ENCODE peak calls at places on chromosomes 4 and X, in four cellular contexts. N, Y, M and E are unnamed samples.

GRCh38 chr4:13733817-13734216 is 106.3 kb upstream of the BOD1L1 start:
- DNase-seq in M (peak; percentile 2), N (no peak), Y (no peak), E (no peak)

GRCh38 chr4:85940131-85940530 is 419.7 kb downstream of the MAPK10 start:
- DNase-seq in N (no peak), M (no peak), Y (no peak), E (no peak)

GRCh38 chrX:154298312-154298711 is 2.7 kb downstream of the TKTL1 start:
- DNase-seq in M (no peak), Y (no peak), N (no peak), E (no peak)

GRCh38 chrX:47218280-47218919 is at the start of gene CDK16:
- DNase-seq in N (peak; percentile 33), M (peak; percentile 93), Y (peak; percentile 90), E (peak; percentile 83)

GRCh38 chrX:11756354-11757318 is 1.4 kb upstream of the MSL3 start:
- DNase-seq in M (no peak), Y (peak; percentile 11), N (no peak), E (peak; percentile 52)

GRCh38 chrX:130264573-130264972 is 4.1 kb downstream of the ZNF280C start:
- DNase-seq in M (no peak), Y (no peak), N (no peak), E (peak; percentile 12)

GRCh38 chr4:6781561-6781960 is 966 bp upstream of the KIAA0232 start:
- DNase-seq in Y (no peak), M (no peak), N (no peak), E (no peak)

GRCh38 chrX:69319376-69319775 is 154.1 kb upstream of the PJA1 start:
- DNase-seq in N (no peak), Y (peak; percentile 0), M (no peak), E (no peak)

GRCh38 chrX:96929036-96929435 is 45.3 kb downstream of the RPA4 start:
- DNase-seq in Y (no peak), M (no peak), N (no peak), E (no peak)

GRCh38 chrX:86002076-86002896 is 45.1 kb downstream of the CHM start:
- DNase-seq in M (peak; percentile 60), Y (no peak), N (no peak), E (peak; percentile 17)

GRCh38 chrX:134365923-134366322 is 94.0 kb upstream of the HPRT1 start:
- DNase-seq in Y (no peak), N (no peak), M (no peak), E (no peak)

GRCh38 chrX:48490661-48491060 is 14.7 kb downstream of the FTSJ1 start:
- DNase-seq in Y (no peak), M (no peak), N (no peak), E (peak; percentile 49)

GRCh38 chr4:104128031-104128849 is 366.5 kb downstream of the CXXC4 start:
- DNase-seq in Y (no peak), N (no peak), M (no peak), E (no peak)

GRCh38 chr4:55038176-55038890 is 87.1 kb downstream of the KDR start:
- DNase-seq in M (no peak), N (no peak), Y (peak; percentile 30), E (peak; percentile 54)

GRCh38 chr4:153154010-153154975 is 50.0 kb upstream of the TRIM2 start:
- DNase-seq in Y (peak; percentile 14), N (no peak), M (peak; percentile 43), E (peak; percentile 44)

GRCh38 chrX:14409341-14409740 is 120.0 kb upstream of the GLRA2 start:
- DNase-seq in N (no peak), M (no peak), Y (no peak), E (peak; percentile 79)

GRCh38 chr4:165874799-165875371 is 1.8 kb downstream of the TLL1 start:
- DNase-seq in M (no peak), Y (no peak), N (no peak), E (peak; percentile 8)

GRCh38 chr4:111641813-111642579 is 503.3 kb upstream of the FAM241A start:
- DNase-seq in M (peak; percentile 78), N (peak; percentile 0), Y (peak; percentile 76), E (peak; percentile 95)

GRCh38 chrX:70332600-70332999 is 42.7 kb downstream of the KIF4A start:
- DNase-seq in Y (no peak), N (no peak), M (no peak), E (no peak)

GRCh38 chr4:55681430-55681829 is 45.3 kb upstream of the NMU start:
- DNase-seq in M (no peak), N (no peak), Y (no peak), E (no peak)

GRCh38 chrX:15674514-15674898 is 9.9 kb upstream of the CLTRN start:
- DNase-seq in N (peak; percentile 62), M (peak; percentile 94), Y (peak; percentile 90), E (peak; percentile 96)

GRCh38 chr4:119559044-119559647 is 69.5 kb downstream of the PDE5A start:
- DNase-seq in M (peak; percentile 48), N (no peak), Y (peak; percentile 69), E (peak; percentile 71)

GRCh38 chrX:101257448-101258259 is 33.5 kb downstream of the TAF7L start:
- DNase-seq in Y (no peak), M (peak; percentile 8), N (no peak), E (peak; percentile 64)

GRCh38 chr4:39621582-39621981 is 17.1 kb downstream of the SMIM14 start:
- DNase-seq in N (no peak), M (no peak), Y (peak; percentile 32), E (peak; percentile 93)

GRCh38 chr4:5524900-5525299 is 183.5 kb downstream of the EVC2 start:
- DNase-seq in Y (peak; percentile 18), M (no peak), N (no peak), E (peak; percentile 46)

GRCh38 chrX:56462389-56462788 is 101.0 kb upstream of the UBQLN2 start:
- DNase-seq in Y (no peak), M (no peak), N (no peak), E (peak; percentile 0)